ENCODE peak calls at places on chromosomes 4 and X, in eight cellular contexts. M is GM12878, L is Peyer's patch, T is tibial nerve, P is MM.1S, K is pancreas, A is ovary, Y is tibial artery. O is an unnamed sample. For H3K27me3, the result is how much of the 10 kb centered on the place peaks cover.

GRCh38 chr4:184028571-184028996 is 123.5 kb downstream of the STOX2 start:
- DNase-seq in M (no peak), L (no peak), T (no peak), P (peak), K (no peak), A (no peak), Y (no peak), O (no peak)

GRCh38 chr4:159899596-159899995 is 796.7 kb downstream of the RAPGEF2 start:
- DNase-seq in M (no peak), L (no peak), T (no peak), P (no peak), K (no peak), A (no peak), Y (no peak), O (no peak)

GRCh38 chr4:2079926-2080325 is 20.8 kb downstream of the NAT8L start:
- DNase-seq in M (no peak), L (no peak), T (no peak), P (no peak), K (no peak), A (no peak), Y (no peak), O (no peak)

GRCh38 chr4:78691971-78692814 is 84.0 kb upstream of the BMP2K start:
- DNase-seq in M (no peak), L (no peak), T (no peak), P (no peak), K (no peak), A (no peak), Y (no peak), O (no peak)

GRCh38 chr4:8120518-8120917 is 38.1 kb downstream of the ABLIM2 start:
- DNase-seq in M (no peak), L (no peak), T (no peak), P (no peak), K (peak), A (no peak), Y (no peak), O (no peak)

GRCh38 chr4:891747-892146 is 40.4 kb downstream of the GAK start:
- DNase-seq in M (no peak), L (no peak), T (no peak), P (no peak), K (no peak), A (no peak), Y (no peak), O (no peak)

GRCh38 chr4:74661427-74662171 is 132.7 kb downstream of the BTC start:
- DNase-seq in M (no peak), L (no peak), T (no peak), P (no peak), K (no peak), A (no peak), Y (no peak), O (no peak)

GRCh38 chr4:139085141-139085540 is 69.6 kb downstream of the NOCT start:
- DNase-seq in M (no peak), L (no peak), T (no peak), P (peak), K (no peak), A (no peak), Y (no peak), O (no peak)

GRCh38 chr4:76993787-76994641 is 44.5 kb downstream of the SEPTIN11 start:
- DNase-seq in M (peak), L (peak), T (no peak), P (peak), K (no peak), A (no peak), Y (no peak), O (peak)

GRCh38 chr4:38160487-38161207 is 200.4 kb downstream of the PTTG2 start:
- DNase-seq in M (peak), L (no peak), T (no peak), P (no peak), K (peak), A (no peak), Y (peak), O (peak)

GRCh38 chr4:139686988-139687387 is 21.4 kb downstream of the MGST2 start:
- DNase-seq in M (no peak), L (no peak), T (no peak), P (no peak), K (no peak), A (no peak), Y (no peak), O (no peak)

GRCh38 chr4:3305610-3306371 is 13.0 kb downstream of the RGS12 start:
- DNase-seq in M (no peak), L (no peak), T (peak), P (no peak), K (no peak), A (no peak), Y (peak), O (no peak)

GRCh38 chr4:153448003-153448731 is 18.0 kb upstream of the TMEM131L start:
- DNase-seq in M (no peak), L (no peak), T (no peak), P (no peak), K (no peak), A (no peak), Y (no peak), O (no peak)

GRCh38 chr4:172900880-172901279 is 267.7 kb upstream of the GALNT7 start:
- DNase-seq in M (no peak), L (no peak), T (no peak), P (no peak), K (no peak), A (no peak), Y (no peak), O (no peak)

GRCh38 chr4:112552668-112553067 is 36.7 kb upstream of the NEUROG2 start:
- DNase-seq in M (no peak), L (no peak), T (no peak), P (no peak), K (no peak), A (no peak), Y (no peak), O (no peak)

GRCh38 chrX:99717716-99718115 is 692.4 kb downstream of the PCDH19 start:
- DNase-seq in M (no peak), L (no peak), T (no peak), P (no peak), K (no peak), A (no peak), Y (no peak), O (no peak)

GRCh38 chrX:130125090-130125489 is 14.8 kb upstream of the ELF4 start:
- DNase-seq in M (no peak), L (no peak), T (peak), P (no peak), K (peak), A (peak), Y (peak), O (no peak)

GRCh38 chrX:7055386-7056137 is 92.0 kb upstream of the STS start:
- DNase-seq in M (no peak), L (no peak), T (no peak), P (no peak), K (no peak), A (no peak), Y (no peak), O (no peak)

GRCh38 chrX:153495362-153495751 is 577 bp downstream of the BGN start:
- DNase-seq in M (no peak), L (no peak), T (no peak), P (no peak), K (no peak), A (peak), Y (peak), O (no peak)

GRCh38 chrX:17494231-17494630 is 119.2 kb downstream of the NHS start:
- DNase-seq in M (no peak), L (no peak), T (no peak), P (no peak), K (no peak), A (no peak), Y (no peak), O (no peak)

GRCh38 chrX:153351981-153352380 is 18.0 kb downstream of the ZNF275 start:
- DNase-seq in M (no peak), L (no peak), T (no peak), P (no peak), K (no peak), A (no peak), Y (no peak), O (no peak)

GRCh38 chr4:17781072-17781830 is at the start of gene FAM184B:
- DNase-seq in M (no peak), L (no peak), T (no peak), P (no peak), K (no peak), A (no peak), Y (no peak), O (peak)

GRCh38 chr4:177455591-177455990 is 13.4 kb upstream of the AGA start:
- DNase-seq in M (no peak), L (no peak), T (no peak), P (no peak), K (no peak), A (no peak), Y (no peak), O (no peak)

GRCh38 chr4:153520871-153521329 is 54.7 kb downstream of the TMEM131L start:
- DNase-seq in M (peak), L (no peak), T (no peak), P (no peak), K (no peak), A (no peak), Y (no peak), O (peak)

GRCh38 chr4:85942107-85942506 is 417.7 kb downstream of the MAPK10 start:
- DNase-seq in M (no peak), L (no peak), T (no peak), P (no peak), K (no peak), A (no peak), Y (no peak), O (no peak)

GRCh38 chr4:175562537-175562936 is 249.5 kb downstream of the GPM6A start:
- DNase-seq in M (no peak), L (no peak), T (no peak), P (no peak), K (no peak), A (no peak), Y (no peak), O (no peak)

GRCh38 chr4:7959066-7959465 is 19.4 kb upstream of the AFAP1 start:
- DNase-seq in M (no peak), L (no peak), T (no peak), P (no peak), K (no peak), A (peak), Y (no peak), O (no peak)

GRCh38 chr4:168843635-168844034 is 166.4 kb downstream of the CBR4 start:
- DNase-seq in M (no peak), L (no peak), T (no peak), P (no peak), K (no peak), A (no peak), Y (no peak), O (no peak)

GRCh38 chrX:110204986-110205385 is 112.9 kb downstream of the AMMECR1 start:
- DNase-seq in M (no peak), L (no peak), T (no peak), P (no peak), K (no peak), A (no peak), Y (no peak), O (no peak)

GRCh38 chrX:1444896-1445480 is 7.7 kb downstream of the ASMTL start:
- DNase-seq in M (no peak), L (peak), T (no peak), P (no peak), K (no peak), A (no peak), Y (no peak), O (no peak)

GRCh38 chr4:7658297-7659204 is 223.8 kb upstream of the PSAPL1 start:
- DNase-seq in M (no peak), L (no peak), T (no peak), P (no peak), K (no peak), A (no peak), Y (no peak), O (no peak)

GRCh38 chrX:86946569-86946968 is 571.0 kb upstream of the KLHL4 start:
- DNase-seq in M (peak), L (no peak), T (no peak), P (peak), K (no peak), A (no peak), Y (no peak), O (no peak)
- TF ChIP-seq CTCF in M (peak), L (peak), T (peak), P (peak), K (peak), A (no peak), Y (no peak), O (peak)

DNA sequence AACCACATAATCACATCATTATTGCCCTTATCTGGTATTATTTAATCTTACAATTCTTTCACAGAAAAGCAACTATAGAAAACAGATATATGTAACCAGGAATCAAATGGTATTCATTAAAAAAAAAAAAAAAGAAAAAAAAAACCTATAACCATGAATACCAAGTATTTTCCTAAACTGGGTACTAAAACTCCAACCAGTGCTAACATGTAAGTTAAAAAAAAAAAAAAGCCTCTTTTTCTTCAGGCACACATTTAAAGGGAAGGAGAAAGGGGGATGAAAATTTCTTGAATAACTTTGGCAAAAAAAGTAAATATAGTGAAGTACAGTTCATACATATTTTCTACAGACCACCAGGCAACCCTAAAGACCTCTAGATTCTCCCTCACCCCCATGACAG is 2.1 kb downstream of the PPAT start:
- DNase-seq in M (no peak), L (no peak), T (no peak), P (no peak), K (no peak), A (no peak), Y (no peak), O (no peak)
- H3K4me3 ChIP-seq in M (peak), L (no peak), T (no peak), P (peak), K (no peak), A (no peak), Y (no peak), O (peak)

GRCh38 chrX:74526786-74527185 is 87.6 kb downstream of the RLIM start:
- DNase-seq in M (no peak), L (no peak), T (no peak), P (no peak), K (no peak), A (no peak), Y (no peak), O (no peak)

GRCh38 chrX:74523224-74523623 is 91.2 kb downstream of the RLIM start:
- DNase-seq in M (no peak), L (no peak), T (no peak), P (no peak), K (no peak), A (no peak), Y (no peak), O (no peak)

GRCh38 chrX:74523870-74524735 is 90.3 kb downstream of the RLIM start:
- DNase-seq in M (no peak), L (no peak), T (no peak), P (no peak), K (no peak), A (no peak), Y (no peak), O (no peak)

GRCh38 chrX:74527344-74527743 is 87.1 kb downstream of the RLIM start:
- DNase-seq in M (no peak), L (no peak), T (no peak), P (no peak), K (no peak), A (no peak), Y (no peak), O (no peak)

DNA sequence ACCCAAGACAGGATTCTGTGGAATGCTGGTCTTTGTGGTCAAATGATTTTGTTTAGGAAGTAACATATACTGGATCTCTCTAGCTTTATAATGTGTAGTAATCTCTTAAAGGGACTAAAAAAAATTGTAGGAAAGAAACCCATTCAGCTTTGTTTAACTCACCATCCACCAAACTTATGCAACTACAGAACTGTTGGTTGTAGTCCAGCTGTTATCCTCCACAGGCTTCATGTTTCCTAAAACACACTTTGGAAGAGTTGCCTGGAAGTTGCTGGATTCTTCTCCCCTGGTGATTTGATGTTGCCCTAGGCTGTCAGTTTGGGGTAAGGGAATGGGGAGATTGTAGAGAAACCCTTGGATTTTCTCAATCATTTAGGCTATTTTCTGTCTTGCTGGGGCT is 89.3 kb downstream of the RLIM start:
- DNase-seq in M (no peak), L (no peak), T (no peak), P (no peak), K (no peak), A (no peak), Y (no peak), O (no peak)
- H3K27me3 ChIP-seq in M (under half), L (under half), T (under half), P (under half), K (under half), A (under half), Y (under half), O (under half)

DNA sequence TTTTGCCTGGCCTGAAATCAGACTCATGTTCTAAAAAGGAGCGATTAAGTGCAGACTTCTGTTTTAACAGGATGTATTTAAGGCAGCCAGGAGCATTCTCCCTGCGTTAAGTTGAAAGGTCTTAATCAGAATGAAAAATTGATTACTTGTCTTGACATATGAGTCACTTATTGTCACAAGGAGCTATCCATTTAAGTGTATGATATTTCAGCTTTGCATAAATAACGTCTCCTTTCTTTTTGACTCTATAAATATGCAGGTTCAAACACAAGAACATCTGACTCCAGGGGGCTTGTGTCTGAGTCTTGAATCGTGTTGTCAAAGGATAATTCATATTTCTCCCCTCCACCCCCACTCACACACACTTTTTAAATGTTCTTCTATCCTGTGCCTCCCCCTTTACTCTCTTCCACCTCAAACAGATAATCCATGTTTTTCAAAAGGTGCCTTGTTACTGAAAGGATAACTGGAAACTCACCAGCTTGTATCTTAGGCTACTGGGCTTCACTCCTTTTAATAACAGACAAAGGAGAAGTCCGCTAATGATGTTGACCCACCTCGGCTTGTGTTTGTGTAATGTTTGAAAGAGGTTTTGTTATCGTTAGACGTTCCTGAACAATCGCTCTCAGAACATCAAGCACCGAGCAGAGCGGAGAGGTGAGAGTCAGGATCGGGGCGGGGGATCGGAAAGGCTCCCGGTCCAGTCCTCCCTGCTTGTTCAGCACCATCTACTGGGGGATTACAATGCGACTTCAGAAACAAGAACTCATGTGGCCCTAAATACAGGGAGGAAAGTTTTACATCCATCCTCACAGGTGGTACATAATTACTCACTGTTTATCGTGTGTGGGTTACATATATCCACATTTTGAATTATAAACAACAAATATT is 107.5 kb upstream of the RPL34 start:
- DNase-seq in M (no peak), L (peak), T (no peak), P (no peak), K (no peak), A (no peak), Y (no peak), O (no peak)
- TF ChIP-seq CTCF in M (no peak), L (no peak), T (peak), P (no peak), K (no peak), A (no peak), Y (no peak), O (peak)

GRCh38 chr4:22235798-22236197 is 280.1 kb downstream of the ADGRA3 start:
- DNase-seq in M (no peak), L (no peak), T (no peak), P (no peak), K (no peak), A (no peak), Y (no peak), O (no peak)

GRCh38 chr4:22240814-22241213 is 275.1 kb downstream of the ADGRA3 start:
- DNase-seq in M (no peak), L (no peak), T (no peak), P (no peak), K (no peak), A (no peak), Y (no peak), O (no peak)

GRCh38 chr4:22238742-22239141 is 277.1 kb downstream of the ADGRA3 start:
- DNase-seq in M (no peak), L (no peak), T (no peak), P (no peak), K (no peak), A (no peak), Y (no peak), O (no peak)

GRCh38 chr4:22237155-22237751 is 278.6 kb downstream of the ADGRA3 start:
- DNase-seq in M (no peak), L (no peak), T (no peak), P (peak), K (peak), A (no peak), Y (no peak), O (no peak)

DNA sequence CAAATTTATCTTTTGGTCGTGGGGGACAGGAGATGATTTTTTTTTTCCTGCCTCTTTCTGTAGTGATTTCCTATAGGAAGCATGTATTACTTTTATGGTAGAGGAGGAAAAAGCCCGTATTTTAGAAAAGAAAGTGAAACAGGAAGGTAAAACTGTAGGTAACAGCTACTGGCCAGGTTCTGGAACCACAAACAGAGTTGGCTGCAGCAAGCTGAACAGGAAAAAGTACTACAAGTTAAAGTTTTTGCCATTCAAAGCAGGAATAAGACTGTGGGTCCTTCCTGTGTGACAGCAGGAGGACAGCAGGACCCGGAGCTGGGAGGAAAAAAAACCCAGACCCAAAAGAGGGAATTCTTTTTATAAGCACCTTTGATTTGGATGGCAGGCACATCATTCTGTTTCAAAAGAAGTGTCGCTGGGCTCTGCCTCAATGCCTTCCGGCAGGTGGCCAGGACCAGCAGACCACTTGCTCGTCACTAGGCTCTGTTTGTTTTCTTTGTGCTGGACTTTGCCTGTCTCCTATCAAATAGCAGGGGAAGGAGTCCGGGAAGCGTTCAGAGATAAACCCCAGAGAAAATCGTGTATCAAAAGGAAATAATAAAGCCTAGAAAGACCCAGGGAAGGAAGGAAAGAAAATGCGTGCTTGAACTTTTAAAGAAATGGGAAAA is 277.9 kb downstream of the ADGRA3 start:
- DNase-seq in M (no peak), L (no peak), T (no peak), P (peak), K (no peak), A (no peak), Y (no peak), O (no peak)
- H3K4me3 ChIP-seq in M (no peak), L (no peak), T (no peak), P (peak), K (peak), A (no peak), Y (no peak), O (no peak)

GRCh38 chrX:76172325-76172887 is 456 bp upstream of the PBDC1 start:
- DNase-seq in M (no peak), L (no peak), T (no peak), P (no peak), K (no peak), A (no peak), Y (peak), O (no peak)
- H3K27me3 ChIP-seq in M (under half), L (under half), T (under half), P (under half), K (under half), A (under half), Y (under half), O (under half)